ENCODE peak calls at places on chromosomes 3 and 15, in six cellular contexts. R is amniotic epithelial cell, S is AG10803, N is NT2/D1, U is A172, Y is neural crest cell. V is an unnamed sample.

GRCh38 chr3:11560746-11561145 is 83.0 kb downstream of the VGLL4 start:
- DNase-seq in R (peak), S (no peak), N (no peak), U (no peak), Y (no peak), V (no peak)

GRCh38 chr15:67906382-67906781 is 66.5 kb upstream of the RNU6-1 start:
- DNase-seq in R (peak), S (no peak), N (no peak), U (no peak), Y (no peak), V (no peak)

GRCh38 chr15:93088200-93088980 is 621 bp downstream of the RGMA start:
- DNase-seq in R (peak), S (no peak), N (no peak), U (no peak), Y (peak), V (no peak)

GRCh38 chr3:50388021-50388719 is 28.8 kb upstream of the TMEM115 start:
- DNase-seq in R (no peak), S (no peak), N (no peak), U (no peak), Y (no peak), V (no peak)

GRCh38 chr15:79296583-79296982 is 14.1 kb downstream of the ANKRD34C start:
- DNase-seq in R (no peak), S (no peak), N (no peak), U (no peak), Y (no peak), V (no peak)

GRCh38 chr15:65368646-65369045 is 9.2 kb downstream of the IGDCC3 start:
- DNase-seq in R (no peak), S (no peak), N (no peak), U (no peak), Y (no peak), V (no peak)

GRCh38 chr15:77839970-77840609 is 207.4 kb upstream of the LINGO1 start:
- DNase-seq in R (no peak), S (no peak), N (no peak), U (no peak), Y (no peak), V (no peak)

GRCh38 chr3:19489936-19490335 is 341.6 kb downstream of the KCNH8 start:
- DNase-seq in R (no peak), S (no peak), N (no peak), U (peak), Y (no peak), V (no peak)

GRCh38 chr3:43378066-43378935 is 92.0 kb downstream of the SNRK start:
- DNase-seq in R (peak), S (no peak), N (peak), U (peak), Y (no peak), V (no peak)

GRCh38 chr3:17151598-17152373 is 267.0 kb downstream of the PLCL2 start:
- DNase-seq in R (no peak), S (no peak), N (no peak), U (no peak), Y (no peak), V (no peak)

GRCh38 chr3:66531256-66531655 is 30.4 kb upstream of the LRIG1 start:
- DNase-seq in R (no peak), S (no peak), N (no peak), U (no peak), Y (no peak), V (no peak)

GRCh38 chr3:195175076-195175475 is 95.9 kb downstream of the XXYLT1 start:
- DNase-seq in R (no peak), S (no peak), N (no peak), U (no peak), Y (no peak), V (no peak)

GRCh38 chr3:170536712-170537111 is 49.2 kb downstream of the SLC7A14 start:
- DNase-seq in R (no peak), S (no peak), N (no peak), U (no peak), Y (no peak), V (no peak)

GRCh38 chr3:157453824-157454223 is 17.2 kb downstream of the PTX3 start:
- DNase-seq in R (no peak), S (no peak), N (no peak), U (no peak), Y (no peak), V (no peak)

GRCh38 chr3:184360070-184360833 is 1.2 kb downstream of the CLCN2 start:
- DNase-seq in R (no peak), S (no peak), N (no peak), U (no peak), Y (no peak), V (no peak)

GRCh38 chr3:5388091-5388490 is 200.6 kb downstream of the EDEM1 start:
- DNase-seq in R (no peak), S (no peak), N (no peak), U (no peak), Y (no peak), V (no peak)

GRCh38 chr15:52331490-52332240 is 36.1 kb upstream of the MYO5C start:
- DNase-seq in R (peak), S (peak), N (no peak), U (peak), Y (no peak), V (peak)

GRCh38 chr3:69774029-69774428 is 34.8 kb downstream of the MITF start:
- DNase-seq in R (no peak), S (no peak), N (no peak), U (no peak), Y (no peak), V (no peak)

GRCh38 chr3:161800985-161801559 is 304.5 kb downstream of the OTOL1 start:
- DNase-seq in R (no peak), S (no peak), N (peak), U (no peak), Y (no peak), V (no peak)

V was measured in kidney epithelial cell.